ENCODE peak calls at places on chromosome 7, in eight cellular contexts. L is iris pigment epithelial cell; B is C1 segment of cervical spinal cord; S is left cardiac atrium; V is fibroblast of lung; U is T-helper 2 cell; O is activated CD4-positive, alpha-beta T cell treated with anti-CD3 and anti-CD28 coated beads, Interleukin-2, amount 50 U/mL, for 24 hours; G is skeletal muscle cell. Q is an unnamed sample.

GRCh38 chr7:108226723-108227359 is 96.7 kb upstream of the LAMB4 start:
- DNase-seq in V (peak), S (no peak), G (no peak), U (no peak), L (no peak), O (no peak), B (no peak), Q (no peak)

GRCh38 chr7:148299877-148300276 is 290.7 kb upstream of the C7orf33 start:
- DNase-seq in U (no peak), L (no peak), G (no peak), B (no peak), S (no peak), O (no peak), V (no peak), Q (no peak)

GRCh38 chr7:76372984-76373833 is 14.4 kb upstream of the YWHAG start:
- DNase-seq in G (no peak), O (no peak), B (no peak), S (no peak), V (peak), U (no peak), L (peak), Q (no peak)

GRCh38 chr7:117143580-117143979 is 179.3 kb downstream of the WNT2 start:
- DNase-seq in V (peak), S (no peak), O (no peak), G (no peak), L (peak), B (no peak), U (no peak), Q (no peak)

GRCh38 chr7:151465169-151465568 is 25.2 kb upstream of the CRYGN start:
- DNase-seq in G (no peak), L (no peak), S (no peak), U (no peak), B (no peak), O (no peak), V (no peak), Q (no peak)

GRCh38 chr7:24913791-24914464 is 66.0 kb downstream of the OSBPL3 start:
- DNase-seq in G (no peak), L (no peak), S (no peak), U (no peak), B (no peak), V (no peak), O (no peak), Q (no peak)

GRCh38 chr7:106129291-106129690 is 17.2 kb upstream of the SYPL1 start:
- DNase-seq in O (no peak), L (no peak), G (no peak), U (no peak), B (no peak), V (peak), S (no peak), Q (no peak)

GRCh38 chr7:82593780-82594179 is 150.2 kb upstream of the CACNA2D1 start:
- DNase-seq in O (no peak), G (no peak), L (no peak), V (peak), U (no peak), B (no peak), S (no peak), Q (no peak)

GRCh38 chr7:44638611-44639557 is 32.5 kb downstream of the OGDH start:
- DNase-seq in S (peak), U (peak), L (peak), O (peak), G (no peak), B (no peak), V (peak), Q (peak)

GRCh38 chr7:137978464-137979237 is 23.2 kb downstream of the CREB3L2 start:
- DNase-seq in V (peak), L (peak), O (no peak), U (no peak), S (peak), G (peak), B (no peak), Q (no peak)

GRCh38 chr7:97418312-97418711 is 300.8 kb downstream of the SDHAF3 start:
- DNase-seq in U (no peak), S (no peak), O (no peak), L (no peak), G (no peak), B (no peak), V (no peak), Q (no peak)

GRCh38 chr7:17690030-17690429 is 250.3 kb downstream of the SNX13 start:
- DNase-seq in L (peak), O (no peak), S (no peak), B (no peak), U (no peak), V (peak), G (peak), Q (no peak)

GRCh38 chr7:101934618-101935017 is 117.2 kb downstream of the CUX1 start:
- DNase-seq in U (no peak), S (no peak), G (no peak), O (no peak), V (no peak), B (peak), L (no peak), Q (peak)

GRCh38 chr7:78850093-78850740 is 603.2 kb downstream of the MAGI2 start:
- DNase-seq in L (no peak), B (no peak), U (no peak), S (no peak), G (no peak), O (no peak), V (no peak), Q (no peak)

GRCh38 chr7:118057404-118057803 is 126.6 kb upstream of the LSM8 start:
- DNase-seq in B (no peak), O (no peak), V (peak), L (peak), U (no peak), G (peak), S (no peak), Q (no peak)

GRCh38 chr7:74455933-74456332 is 2.2 kb downstream of the GTF2IRD1 start:
- DNase-seq in V (no peak), B (no peak), O (no peak), G (no peak), L (peak), U (no peak), S (no peak), Q (no peak)

GRCh38 chr7:1291846-1292765 is 59.4 kb downstream of the UNCX start:
- DNase-seq in G (no peak), O (no peak), U (no peak), V (no peak), S (no peak), B (no peak), L (no peak), Q (no peak)

GRCh38 chr7:99679032-99679399 is 780 bp downstream of the CYP3A5 start:
- DNase-seq in O (no peak), S (no peak), G (no peak), L (peak), B (no peak), U (no peak), V (peak), Q (peak)

GRCh38 chr7:131581241-131582157 is 25.1 kb upstream of the PODXL start:
- DNase-seq in S (peak), U (no peak), O (no peak), B (no peak), G (no peak), V (peak), L (no peak), Q (no peak)

GRCh38 chr7:36650313-36650712 is 74.0 kb downstream of the AOAH start:
- DNase-seq in G (no peak), S (no peak), V (no peak), O (no peak), B (no peak), L (no peak), U (no peak), Q (no peak)

GRCh38 chr7:16916111-16916639 is 34.4 kb upstream of the AGR3 start:
- DNase-seq in L (peak), S (no peak), O (no peak), B (no peak), U (no peak), V (peak), G (peak), Q (no peak)

Q was measured in WERI-Rb-1.